ENCODE peak calls at places on chromosomes 3 and 15, in seven cellular contexts. X is upper lobe of left lung, C is A549, V is K562, U is GM12878, S is tibial nerve, K is HepG2. Y is an unnamed sample.

GRCh38 chr3:111598139-111598538 is 3.0 kb upstream of the ZBED2 start:
- DNase-seq in X (no peak), C (no peak), V (no peak), U (no peak), S (no peak), K (no peak), Y (no peak)

GRCh38 chr3:65484964-65485363 is 553.8 kb downstream of the MAGI1 start:
- DNase-seq in X (no peak), C (no peak), V (no peak), U (no peak), S (no peak), K (no peak), Y (no peak)

GRCh38 chr3:25856902-25857518 is 67.1 kb downstream of the OXSM start:
- DNase-seq in X (no peak), C (peak), V (peak), U (no peak), S (no peak), K (peak), Y (no peak)

GRCh38 chr15:65092046-65092770 is 15.7 kb downstream of the KBTBD13 start:
- DNase-seq in X (no peak), C (no peak), V (no peak), U (no peak), S (no peak), K (no peak), Y (peak)

GRCh38 chr3:10474439-10474723 is 31.0 kb downstream of the ATP2B2 start:
- DNase-seq in X (no peak), C (no peak), V (no peak), U (no peak), S (no peak), K (no peak), Y (no peak)

GRCh38 chr3:65573548-65574116 is 465.1 kb downstream of the MAGI1 start:
- DNase-seq in X (no peak), C (no peak), V (no peak), U (no peak), S (no peak), K (no peak), Y (no peak)

GRCh38 chr3:132550579-132551305 is 46.3 kb upstream of the ACKR4 start:
- DNase-seq in X (no peak), C (no peak), V (no peak), U (no peak), S (no peak), K (no peak), Y (no peak)

GRCh38 chr15:33034588-33034987 is 159.9 kb downstream of the FMN1 start:
- DNase-seq in X (no peak), C (no peak), V (no peak), U (no peak), S (no peak), K (no peak), Y (no peak)

GRCh38 chr3:103002447-103002846 is 567.6 kb downstream of the ZPLD1 start:
- DNase-seq in X (no peak), C (no peak), V (no peak), U (no peak), S (no peak), K (no peak), Y (no peak)

GRCh38 chr3:99753268-99753975 is 64.2 kb upstream of the CMSS1 start:
- DNase-seq in X (no peak), C (peak), V (peak), U (peak), S (no peak), K (peak), Y (peak)

GRCh38 chr3:109772520-109772919 is 435.2 kb upstream of the DPPA4 start:
- DNase-seq in X (no peak), C (no peak), V (no peak), U (no peak), S (no peak), K (no peak), Y (no peak)

GRCh38 chr3:186526256-186526606 is 17.9 kb downstream of the CRYGS start:
- DNase-seq in X (peak), C (no peak), V (no peak), U (no peak), S (no peak), K (no peak), Y (no peak)

GRCh38 chr15:40594429-40594836 is 384 bp downstream of the KNL1 start:
- DNase-seq in X (peak), C (peak), V (peak), U (peak), S (no peak), K (peak), Y (no peak)

GRCh38 chr15:31079519-31079918 is 22.0 kb downstream of the TRPM1 start:
- DNase-seq in X (no peak), C (no peak), V (no peak), U (no peak), S (no peak), K (no peak), Y (no peak)

GRCh38 chr3:126147932-126148683 is 32.3 kb downstream of the ALDH1L1 start:
- DNase-seq in X (no peak), C (no peak), V (no peak), U (no peak), S (no peak), K (no peak), Y (no peak)

GRCh38 chr3:107227091-107227490 is 150.1 kb upstream of the CCDC54 start:
- DNase-seq in X (no peak), C (no peak), V (no peak), U (no peak), S (no peak), K (no peak), Y (no peak)

GRCh38 chr3:177514341-177515193 is 317.3 kb upstream of the TBL1XR1 start:
- DNase-seq in X (no peak), C (no peak), V (no peak), U (no peak), S (no peak), K (no peak), Y (no peak)

GRCh38 chr3:78025916-78026315 is 986.0 kb downstream of the ROBO2 start:
- DNase-seq in X (no peak), C (no peak), V (no peak), U (no peak), S (no peak), K (no peak), Y (no peak)

GRCh38 chr3:78026429-78026828 is 986.5 kb downstream of the ROBO2 start:
- DNase-seq in X (no peak), C (no peak), V (no peak), U (no peak), S (no peak), K (no peak), Y (no peak)

GRCh38 chr3:78035020-78035660 is 995.2 kb downstream of the ROBO2 start:
- DNase-seq in X (no peak), C (no peak), V (no peak), U (no peak), S (no peak), K (no peak), Y (no peak)

GRCh38 chr3:78029775-78030174 is 989.9 kb downstream of the ROBO2 start:
- DNase-seq in X (peak), C (no peak), V (no peak), U (no peak), S (no peak), K (no peak), Y (peak)
- TF ChIP-seq CTCF in X (no peak), C (no peak), V (no peak), U (no peak), S (no peak), K (no peak), Y (no peak)

GRCh38 chr15:67109141-67110034 is 44.0 kb downstream of the SMAD3 start:
- DNase-seq in X (peak), C (peak), V (no peak), U (no peak), S (peak), K (peak), Y (peak)
- TF ChIP-seq EP300 in X (no peak), C (peak), V (no peak), U (peak), S (peak), K (no peak), Y (no peak)

DNA sequence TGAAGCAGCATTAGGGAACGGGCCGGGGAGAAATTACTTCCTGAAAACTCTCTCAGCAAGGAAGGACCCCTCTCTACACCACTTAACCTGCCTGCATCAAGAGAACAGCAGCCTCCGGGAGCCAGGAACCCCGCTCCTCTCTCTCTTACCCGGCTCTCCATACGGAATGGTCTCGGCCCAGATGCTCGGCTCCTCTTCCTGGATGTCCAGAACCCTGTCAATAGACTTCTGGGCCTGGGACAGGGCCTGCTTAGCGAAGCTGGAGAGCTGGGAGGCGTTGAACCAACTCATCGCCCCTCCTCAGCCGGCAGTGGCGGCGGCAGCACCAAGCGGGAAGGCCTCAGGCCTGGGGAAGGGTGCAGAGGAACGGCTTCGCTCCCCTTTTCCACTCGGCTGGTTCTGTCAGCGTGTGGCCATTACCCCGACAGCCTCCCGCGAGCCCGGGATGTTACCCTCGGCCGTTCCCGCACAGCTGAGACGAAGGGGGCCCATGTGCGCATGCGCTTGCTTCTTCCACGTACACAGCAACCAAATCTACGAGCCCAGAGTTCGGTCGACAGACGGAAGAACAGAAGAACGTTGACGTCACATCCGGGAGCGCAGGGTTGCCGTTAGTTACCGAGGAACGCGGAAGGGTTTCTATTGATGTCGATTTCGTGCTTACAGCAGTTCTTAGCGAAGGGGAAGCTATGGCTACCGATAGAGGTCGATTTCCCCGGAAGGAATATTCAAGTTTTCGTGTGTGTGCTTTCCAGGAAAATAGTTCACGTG is at the start of gene TMF1:
- DNase-seq in X (peak), C (peak), V (peak), U (peak), S (peak), K (peak), Y (peak)
- TF ChIP-seq CTCF in X (no peak), C (no peak), V (no peak), U (no peak), S (no peak), K (no peak), Y (no peak)

GRCh38 chr3:194314669-194315068 is 36.5 kb downstream of the CPN2 start:
- DNase-seq in X (no peak), C (no peak), V (no peak), U (no peak), S (no peak), K (no peak), Y (no peak)

GRCh38 chr3:194316918-194317317 is 34.2 kb downstream of the CPN2 start:
- DNase-seq in X (peak), C (no peak), V (no peak), U (no peak), S (no peak), K (no peak), Y (no peak)

GRCh38 chr3:194313642-194314430 is 37.3 kb downstream of the CPN2 start:
- DNase-seq in X (no peak), C (no peak), V (no peak), U (no peak), S (peak), K (no peak), Y (peak)

GRCh38 chr3:194315965-194316361 is 35.2 kb downstream of the CPN2 start:
- DNase-seq in X (no peak), C (peak), V (no peak), U (no peak), S (no peak), K (no peak), Y (peak)

DNA sequence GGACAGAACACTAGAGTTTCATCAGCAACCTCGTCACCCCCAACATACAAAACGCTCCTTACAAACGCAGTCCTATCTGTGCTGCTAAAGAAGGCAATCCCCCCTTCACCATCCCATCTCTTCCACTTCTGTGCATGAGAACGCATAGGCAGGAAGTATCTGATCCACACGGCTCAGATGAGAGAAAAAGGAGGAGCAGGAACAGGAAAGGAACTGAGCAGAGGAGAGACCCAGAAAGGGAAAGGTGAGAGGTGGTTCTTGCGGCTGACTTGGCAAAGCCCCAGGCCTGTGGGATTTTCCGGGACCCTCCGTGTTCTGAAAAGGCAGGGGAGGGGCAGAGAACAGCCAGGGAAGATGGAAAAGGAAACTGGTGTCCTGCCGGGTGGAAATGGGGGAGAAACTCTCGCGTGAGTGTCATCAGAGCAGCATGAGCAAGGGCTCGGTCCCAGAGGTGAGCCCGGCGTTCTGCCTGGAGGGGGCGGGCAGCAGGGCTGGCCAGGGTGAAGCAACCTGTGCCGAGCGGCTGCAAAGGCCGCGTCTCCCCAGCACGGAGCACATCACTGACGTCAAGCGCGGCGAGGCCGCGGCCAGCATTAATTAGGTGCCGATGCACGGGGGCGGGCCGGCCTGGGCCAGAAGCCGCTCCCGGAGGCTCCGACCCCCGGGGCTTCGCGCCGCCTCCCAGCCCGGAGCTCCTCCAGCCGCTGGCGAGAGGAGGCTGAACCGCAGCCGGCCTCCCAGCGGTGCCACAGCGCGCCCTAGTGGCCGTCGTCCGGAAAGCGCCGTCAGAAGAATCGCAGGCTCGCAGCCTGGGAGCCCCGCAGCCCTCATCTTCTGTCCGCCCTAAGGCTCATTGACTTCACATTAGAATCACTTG is 35.8 kb downstream of the CPN2 start:
- DNase-seq in X (peak), C (peak), V (peak), U (peak), S (peak), K (peak), Y (peak)
- TF ChIP-seq EP300 in X (peak), C (no peak), V (no peak), U (no peak), S (peak), K (no peak), Y (peak)

GRCh38 chr3:53642211-53642610 is 147.8 kb downstream of the CACNA1D start:
- DNase-seq in X (no peak), C (no peak), V (no peak), U (no peak), S (no peak), K (no peak), Y (no peak)

GRCh38 chr3:53645754-53646153 is 151.3 kb downstream of the CACNA1D start:
- DNase-seq in X (no peak), C (no peak), V (no peak), U (no peak), S (no peak), K (no peak), Y (no peak)

GRCh38 chr3:53641397-53641796 is 147.0 kb downstream of the CACNA1D start:
- DNase-seq in X (no peak), C (no peak), V (no peak), U (no peak), S (no peak), K (no peak), Y (no peak)

GRCh38 chr3:53646723-53647122 is 152.3 kb downstream of the CACNA1D start:
- DNase-seq in X (no peak), C (no peak), V (no peak), U (peak), S (no peak), K (no peak), Y (no peak)

GRCh38 chr3:53643757-53644156 is 149.3 kb downstream of the CACNA1D start:
- DNase-seq in X (no peak), C (no peak), V (no peak), U (no peak), S (no peak), K (no peak), Y (no peak)
- TF ChIP-seq CTCF in X (no peak), C (no peak), V (no peak), U (no peak), S (peak), K (no peak), Y (no peak)

GRCh38 chr15:38127306-38127731 is 125.3 kb upstream of the SPRED1 start:
- DNase-seq in X (no peak), C (peak), V (no peak), U (no peak), S (no peak), K (no peak), Y (no peak)
- TF ChIP-seq EP300 in X (no peak), C (no peak), V (no peak), U (no peak), S (no peak), K (no peak), Y (no peak)

GRCh38 chr3:172332256-172333041 is 115.8 kb downstream of the GHSR start:
- DNase-seq in X (no peak), C (peak), V (peak), U (no peak), S (peak), K (peak), Y (peak)

GRCh38 chr3:172330413-172330812 is 117.8 kb downstream of the GHSR start:
- DNase-seq in X (no peak), C (no peak), V (no peak), U (no peak), S (no peak), K (no peak), Y (no peak)

GRCh38 chr3:172334743-172335142 is 113.5 kb downstream of the GHSR start:
- DNase-seq in X (no peak), C (no peak), V (no peak), U (no peak), S (no peak), K (no peak), Y (no peak)

GRCh38 chr3:172333042-172333377 is 115.2 kb downstream of the GHSR start:
- DNase-seq in X (no peak), C (no peak), V (no peak), U (no peak), S (no peak), K (no peak), Y (no peak)

DNA sequence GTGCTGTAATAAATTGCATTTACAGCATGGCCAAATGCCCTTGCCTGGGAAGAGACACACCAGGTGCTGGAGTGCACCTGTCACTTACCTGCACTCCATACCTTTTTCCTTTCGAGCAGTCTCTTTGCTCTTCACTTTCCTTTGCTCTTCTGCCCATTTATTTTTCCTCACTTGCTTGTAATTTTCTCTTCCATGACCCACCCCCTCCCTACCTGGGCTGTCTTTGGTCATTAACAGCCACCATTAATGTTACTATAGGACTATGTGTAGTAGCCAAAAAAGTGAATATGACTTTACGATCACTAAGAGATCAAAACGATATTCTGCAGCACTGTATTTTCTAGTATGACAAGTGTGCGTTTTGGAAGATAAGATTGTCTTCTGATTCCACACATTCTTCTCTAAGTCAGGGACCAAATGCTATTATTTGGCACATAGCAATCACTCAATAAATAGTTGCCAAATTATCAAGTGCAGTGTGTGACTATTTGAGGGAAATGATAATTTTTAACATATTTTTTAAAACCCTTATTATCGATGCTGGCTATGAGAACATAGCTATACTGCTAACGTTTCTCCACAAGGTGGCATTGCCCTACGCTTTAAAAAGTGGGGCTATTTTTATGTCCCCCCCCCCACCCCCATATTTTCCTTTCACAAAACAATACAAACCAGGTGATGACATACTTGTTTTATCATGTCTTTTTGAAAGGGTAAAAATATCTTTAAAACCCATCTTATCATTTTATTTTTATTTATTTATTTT is 114.4 kb downstream of the GHSR start:
- DNase-seq in X (no peak), C (no peak), V (no peak), U (no peak), S (no peak), K (no peak), Y (no peak)
- TF ChIP-seq CTCF in X (no peak), C (peak), V (no peak), U (no peak), S (no peak), K (no peak), Y (no peak)

GRCh38 chr15:29765898-29766537 is 56.2 kb downstream of the TJP1 start:
- DNase-seq in X (no peak), C (no peak), V (no peak), U (no peak), S (no peak), K (no peak), Y (no peak)

GRCh38 chr15:29759596-29759995 is 62.7 kb downstream of the TJP1 start:
- DNase-seq in X (no peak), C (no peak), V (no peak), U (no peak), S (no peak), K (no peak), Y (no peak)

GRCh38 chr15:29770796-29771195 is 51.5 kb downstream of the TJP1 start:
- DNase-seq in X (no peak), C (peak), V (no peak), U (no peak), S (no peak), K (no peak), Y (no peak)

DNA sequence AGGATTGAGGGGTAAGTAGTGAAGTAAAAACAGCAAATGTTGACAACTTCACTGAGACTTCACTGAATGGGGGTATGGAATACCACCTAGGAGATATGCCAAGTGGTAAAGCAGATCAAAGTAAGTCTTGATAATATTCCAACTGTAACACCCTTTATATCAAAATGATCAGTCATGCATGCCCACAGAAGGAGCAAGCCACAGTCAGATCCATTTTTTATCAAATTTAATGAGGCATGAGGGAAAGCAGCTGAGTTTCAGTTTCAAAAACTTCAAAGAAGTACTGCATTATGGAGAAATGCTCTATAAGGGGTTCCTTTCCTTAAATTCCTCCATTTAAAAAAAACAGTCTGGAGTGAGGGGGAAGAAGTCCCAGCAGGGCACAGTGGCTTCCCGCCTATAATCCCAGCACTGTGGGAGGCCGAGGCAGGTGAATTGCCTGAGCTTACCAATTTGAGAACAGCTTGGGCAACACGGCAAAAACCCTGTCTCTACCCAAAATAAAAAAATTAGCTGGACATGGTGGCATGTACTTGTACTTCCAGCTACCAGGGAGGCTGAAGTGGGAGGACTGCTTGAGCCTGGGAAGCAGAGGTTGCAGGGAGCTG is 56.9 kb downstream of the TJP1 start:
- DNase-seq in X (no peak), C (no peak), V (no peak), U (no peak), S (no peak), K (no peak), Y (no peak)
- TF ChIP-seq EP300 in X (no peak), C (no peak), V (no peak), U (no peak), S (no peak), K (no peak), Y (no peak)